ENCODE peak calls at places on chromosomes 4 and X, in four cellular contexts. U is tibial artery, X is cardiac muscle cell, Z is GM23248. G is an unnamed sample.
A peak's percentile ranks its signal among the peaks of the same experiment; 100 is the strongest.

GRCh38 chr4:55762815-55763214 is 56.8 kb upstream of the EXOC1L start:
- DNase-seq in U (no peak), X (no peak), Z (no peak), G (peak; percentile 6)

GRCh38 chr4:169040559-169041261 is 30.7 kb upstream of the CBR4 start:
- DNase-seq in U (no peak), X (no peak), Z (no peak), G (no peak)

GRCh38 chr4:90727938-90728337 is 600.7 kb downstream of the CCSER1 start:
- DNase-seq in U (no peak), X (peak; percentile 1), Z (no peak), G (peak; percentile 39)

GRCh38 chrX:57270980-57271379 is 15.5 kb upstream of the FAAH2 start:
- DNase-seq in U (no peak), X (no peak), Z (no peak), G (peak; percentile 1)

GRCh38 chr4:121791481-121791880 is 9.6 kb upstream of the EXOSC9 start:
- DNase-seq in U (no peak), X (no peak), Z (peak; percentile 88), G (peak; percentile 81)

GRCh38 chrX:106649523-106650428 is 38.0 kb downstream of the RADX start:
- DNase-seq in U (no peak), X (no peak), Z (no peak), G (no peak)

GRCh38 chrX:18594079-18594478 is 77.8 kb downstream of the RS1 start:
- DNase-seq in U (no peak), X (no peak), Z (no peak), G (no peak)

GRCh38 chr4:58515206-58515605 is 1405.0 kb upstream of the IGFBP7 start:
- DNase-seq in U (no peak), X (no peak), Z (no peak), G (no peak)

GRCh38 chr4:103002551-103002950 is 17.0 kb downstream of the SLC9B1 start:
- DNase-seq in U (no peak), X (peak; percentile 57), Z (peak; percentile 63), G (peak; percentile 6)

GRCh38 chr4:182604161-182604591 is 313.0 kb downstream of the DCTD start:
- DNase-seq in U (no peak), X (no peak), Z (peak; percentile 30), G (peak; percentile 2)

GRCh38 chrX:39067866-39068265 is 266.6 kb downstream of the MID1IP1 start:
- DNase-seq in U (no peak), X (no peak), Z (no peak), G (no peak)

G was measured in M059J.